ENCODE peak calls at places on chromosome 16, in nine cellular contexts. One of them, this sample, is unnamed.

GRCh38 chr16:16163571-16163970 is 59.7 kb downstream of the ABCC6 start:
- DNase-seq in activated CD4-positive, CD25-positive, alpha-beta regulatory T cell: no peak
- DNase-seq in activated T-helper 9 cell treated with anti-CD3 and anti-CD28 coated beads, Interleukin-2, amount 50 U/mL, for 16 hours: no peak
- DNase-seq in H54: no peak
- DNase-seq in activated B cell treated with CpG ODN at 0.5 μM for 24 hours: no peak
- DNase-seq in left ventricle myocardium superior: no peak
- DNase-seq in activated T-cell treated with anti-CD3 and anti-CD28 coated beads for 48 hours: no peak
- DNase-seq in stimulated activated CD4-positive, alpha-beta T cell treated with anti-CD3 and anti-CD28 coated beads, Interleukin-15, amount 100 ng/mL, for 1 hour: no peak
- DNase-seq in BE2C: no peak
- DNase-seq in this sample: no peak

GRCh38 chr16:81366316-81366932 is 51.7 kb downstream of the GAN start:
- DNase-seq in activated CD4-positive, CD25-positive, alpha-beta regulatory T cell: no peak
- DNase-seq in activated T-helper 9 cell treated with anti-CD3 and anti-CD28 coated beads, Interleukin-2, amount 50 U/mL, for 16 hours: no peak
- DNase-seq in H54: peak
- DNase-seq in activated B cell treated with CpG ODN at 0.5 μM for 24 hours: no peak
- DNase-seq in left ventricle myocardium superior: no peak
- DNase-seq in activated T-cell treated with anti-CD3 and anti-CD28 coated beads for 48 hours: no peak
- DNase-seq in stimulated activated CD4-positive, alpha-beta T cell treated with anti-CD3 and anti-CD28 coated beads, Interleukin-15, amount 100 ng/mL, for 1 hour: no peak
- DNase-seq in BE2C: no peak
- DNase-seq in this sample: peak

GRCh38 chr16:47142469-47143328 is 1.0 kb downstream of the NETO2 start:
- DNase-seq in activated CD4-positive, CD25-positive, alpha-beta regulatory T cell: no peak
- DNase-seq in activated T-helper 9 cell treated with anti-CD3 and anti-CD28 coated beads, Interleukin-2, amount 50 U/mL, for 16 hours: peak
- DNase-seq in H54: peak
- DNase-seq in activated B cell treated with CpG ODN at 0.5 μM for 24 hours: peak
- DNase-seq in left ventricle myocardium superior: peak
- DNase-seq in activated T-cell treated with anti-CD3 and anti-CD28 coated beads for 48 hours: peak
- DNase-seq in stimulated activated CD4-positive, alpha-beta T cell treated with anti-CD3 and anti-CD28 coated beads, Interleukin-15, amount 100 ng/mL, for 1 hour: no peak
- DNase-seq in BE2C: peak
- DNase-seq in this sample: peak

GRCh38 chr16:59148312-59148711 is 414.2 kb upstream of the GOT2 start:
- DNase-seq in activated CD4-positive, CD25-positive, alpha-beta regulatory T cell: no peak
- DNase-seq in activated T-helper 9 cell treated with anti-CD3 and anti-CD28 coated beads, Interleukin-2, amount 50 U/mL, for 16 hours: no peak
- DNase-seq in H54: no peak
- DNase-seq in activated B cell treated with CpG ODN at 0.5 μM for 24 hours: no peak
- DNase-seq in left ventricle myocardium superior: no peak
- DNase-seq in activated T-cell treated with anti-CD3 and anti-CD28 coated beads for 48 hours: no peak
- DNase-seq in stimulated activated CD4-positive, alpha-beta T cell treated with anti-CD3 and anti-CD28 coated beads, Interleukin-15, amount 100 ng/mL, for 1 hour: no peak
- DNase-seq in BE2C: no peak
- DNase-seq in this sample: no peak

GRCh38 chr16:4085405-4085970 is 30.8 kb downstream of the ADCY9 start:
- DNase-seq in activated CD4-positive, CD25-positive, alpha-beta regulatory T cell: no peak
- DNase-seq in activated T-helper 9 cell treated with anti-CD3 and anti-CD28 coated beads, Interleukin-2, amount 50 U/mL, for 16 hours: no peak
- DNase-seq in H54: no peak
- DNase-seq in activated B cell treated with CpG ODN at 0.5 μM for 24 hours: no peak
- DNase-seq in left ventricle myocardium superior: no peak
- DNase-seq in activated T-cell treated with anti-CD3 and anti-CD28 coated beads for 48 hours: no peak
- DNase-seq in stimulated activated CD4-positive, alpha-beta T cell treated with anti-CD3 and anti-CD28 coated beads, Interleukin-15, amount 100 ng/mL, for 1 hour: no peak
- DNase-seq in BE2C: no peak
- DNase-seq in this sample: peak

GRCh38 chr16:55125818-55126385 is 195.2 kb downstream of the IRX5 start:
- DNase-seq in activated CD4-positive, CD25-positive, alpha-beta regulatory T cell: no peak
- DNase-seq in activated T-helper 9 cell treated with anti-CD3 and anti-CD28 coated beads, Interleukin-2, amount 50 U/mL, for 16 hours: no peak
- DNase-seq in H54: no peak
- DNase-seq in activated B cell treated with CpG ODN at 0.5 μM for 24 hours: no peak
- DNase-seq in left ventricle myocardium superior: no peak
- DNase-seq in activated T-cell treated with anti-CD3 and anti-CD28 coated beads for 48 hours: no peak
- DNase-seq in stimulated activated CD4-positive, alpha-beta T cell treated with anti-CD3 and anti-CD28 coated beads, Interleukin-15, amount 100 ng/mL, for 1 hour: no peak
- DNase-seq in BE2C: no peak
- DNase-seq in this sample: no peak

GRCh38 chr16:51002889-51003490 is 148.1 kb downstream of the SALL1 start:
- DNase-seq in activated CD4-positive, CD25-positive, alpha-beta regulatory T cell: no peak
- DNase-seq in activated T-helper 9 cell treated with anti-CD3 and anti-CD28 coated beads, Interleukin-2, amount 50 U/mL, for 16 hours: no peak
- DNase-seq in H54: no peak
- DNase-seq in activated B cell treated with CpG ODN at 0.5 μM for 24 hours: no peak
- DNase-seq in left ventricle myocardium superior: no peak
- DNase-seq in activated T-cell treated with anti-CD3 and anti-CD28 coated beads for 48 hours: no peak
- DNase-seq in stimulated activated CD4-positive, alpha-beta T cell treated with anti-CD3 and anti-CD28 coated beads, Interleukin-15, amount 100 ng/mL, for 1 hour: no peak
- DNase-seq in BE2C: no peak
- DNase-seq in this sample: no peak

GRCh38 chr16:88331989-88332920 is 50.5 kb upstream of the ZNF469 start:
- DNase-seq in activated CD4-positive, CD25-positive, alpha-beta regulatory T cell: no peak
- DNase-seq in activated T-helper 9 cell treated with anti-CD3 and anti-CD28 coated beads, Interleukin-2, amount 50 U/mL, for 16 hours: no peak
- DNase-seq in H54: peak
- DNase-seq in activated B cell treated with CpG ODN at 0.5 μM for 24 hours: no peak
- DNase-seq in left ventricle myocardium superior: peak
- DNase-seq in activated T-cell treated with anti-CD3 and anti-CD28 coated beads for 48 hours: no peak
- DNase-seq in stimulated activated CD4-positive, alpha-beta T cell treated with anti-CD3 and anti-CD28 coated beads, Interleukin-15, amount 100 ng/mL, for 1 hour: no peak
- DNase-seq in BE2C: no peak
- DNase-seq in this sample: peak

GRCh38 chr16:2527071-2527783 is 4.0 kb downstream of the CEMP1 start:
- DNase-seq in activated CD4-positive, CD25-positive, alpha-beta regulatory T cell: no peak
- DNase-seq in activated T-helper 9 cell treated with anti-CD3 and anti-CD28 coated beads, Interleukin-2, amount 50 U/mL, for 16 hours: no peak
- DNase-seq in H54: no peak
- DNase-seq in activated B cell treated with CpG ODN at 0.5 μM for 24 hours: no peak
- DNase-seq in left ventricle myocardium superior: no peak
- DNase-seq in activated T-cell treated with anti-CD3 and anti-CD28 coated beads for 48 hours: no peak
- DNase-seq in stimulated activated CD4-positive, alpha-beta T cell treated with anti-CD3 and anti-CD28 coated beads, Interleukin-15, amount 100 ng/mL, for 1 hour: no peak
- DNase-seq in BE2C: no peak
- DNase-seq in this sample: no peak

GRCh38 chr16:84462296-84463210 is 41.9 kb downstream of the MEAK7 start:
- DNase-seq in activated CD4-positive, CD25-positive, alpha-beta regulatory T cell: no peak
- DNase-seq in activated T-helper 9 cell treated with anti-CD3 and anti-CD28 coated beads, Interleukin-2, amount 50 U/mL, for 16 hours: no peak
- DNase-seq in H54: no peak
- DNase-seq in activated B cell treated with CpG ODN at 0.5 μM for 24 hours: no peak
- DNase-seq in left ventricle myocardium superior: no peak
- DNase-seq in activated T-cell treated with anti-CD3 and anti-CD28 coated beads for 48 hours: no peak
- DNase-seq in stimulated activated CD4-positive, alpha-beta T cell treated with anti-CD3 and anti-CD28 coated beads, Interleukin-15, amount 100 ng/mL, for 1 hour: no peak
- DNase-seq in BE2C: no peak
- DNase-seq in this sample: peak

GRCh38 chr16:19817875-19818274 is 66.8 kb downstream of the GPRC5B start:
- DNase-seq in activated CD4-positive, CD25-positive, alpha-beta regulatory T cell: no peak
- DNase-seq in activated T-helper 9 cell treated with anti-CD3 and anti-CD28 coated beads, Interleukin-2, amount 50 U/mL, for 16 hours: no peak
- DNase-seq in H54: no peak
- DNase-seq in activated B cell treated with CpG ODN at 0.5 μM for 24 hours: no peak
- DNase-seq in left ventricle myocardium superior: no peak
- DNase-seq in activated T-cell treated with anti-CD3 and anti-CD28 coated beads for 48 hours: no peak
- DNase-seq in stimulated activated CD4-positive, alpha-beta T cell treated with anti-CD3 and anti-CD28 coated beads, Interleukin-15, amount 100 ng/mL, for 1 hour: no peak
- DNase-seq in BE2C: no peak
- DNase-seq in this sample: no peak

GRCh38 chr16:16025214-16025968 is 76.0 kb downstream of the ABCC1 start:
- DNase-seq in activated CD4-positive, CD25-positive, alpha-beta regulatory T cell: peak
- DNase-seq in activated T-helper 9 cell treated with anti-CD3 and anti-CD28 coated beads, Interleukin-2, amount 50 U/mL, for 16 hours: peak
- DNase-seq in H54: peak
- DNase-seq in activated B cell treated with CpG ODN at 0.5 μM for 24 hours: no peak
- DNase-seq in left ventricle myocardium superior: no peak
- DNase-seq in activated T-cell treated with anti-CD3 and anti-CD28 coated beads for 48 hours: peak
- DNase-seq in stimulated activated CD4-positive, alpha-beta T cell treated with anti-CD3 and anti-CD28 coated beads, Interleukin-15, amount 100 ng/mL, for 1 hour: peak
- DNase-seq in BE2C: no peak
- DNase-seq in this sample: peak

GRCh38 chr16:65315004-65315398 is 193.1 kb upstream of the CDH11 start:
- DNase-seq in activated CD4-positive, CD25-positive, alpha-beta regulatory T cell: no peak
- DNase-seq in activated T-helper 9 cell treated with anti-CD3 and anti-CD28 coated beads, Interleukin-2, amount 50 U/mL, for 16 hours: no peak
- DNase-seq in H54: no peak
- DNase-seq in activated B cell treated with CpG ODN at 0.5 μM for 24 hours: no peak
- DNase-seq in left ventricle myocardium superior: peak
- DNase-seq in activated T-cell treated with anti-CD3 and anti-CD28 coated beads for 48 hours: no peak
- DNase-seq in stimulated activated CD4-positive, alpha-beta T cell treated with anti-CD3 and anti-CD28 coated beads, Interleukin-15, amount 100 ng/mL, for 1 hour: no peak
- DNase-seq in BE2C: no peak
- DNase-seq in this sample: no peak